ENCODE peak calls at places on chromosomes 3 and 15, in nine cellular contexts. U is substantia nigra; F is nephron progenitor cell; N is hepatocyte; S is T-helper 1 cell; V is activated naive CD4-positive, alpha-beta T cell treated with anti-CD3 and anti-CD28 coated beads for 36 hours; L is adipocyte; R is AG04450; O is ACHN. H is an unnamed sample.

GRCh38 chr3:14143271-14143605 is 18.4 kb downstream of the TMEM43 start:
- DNase-seq in U (no peak), F (no peak), N (no peak), S (no peak), V (no peak), L (peak; percentile 66), R (no peak), O (no peak), H (no peak)

GRCh38 chr3:156675744-156676466 is 1.5 kb downstream of the TIPARP start:
- DNase-seq in U (no peak), F (peak; percentile 18), N (peak; percentile 79), S (peak; percentile 10), V (peak; percentile 56), L (peak; percentile 93), R (peak; percentile 55), O (peak; percentile 83), H (peak; percentile 69)

GRCh38 chr3:66472313-66473134 is 28.3 kb downstream of the LRIG1 start:
- DNase-seq in U (no peak), F (no peak), N (peak; percentile 48), S (no peak), V (peak; percentile 77), L (peak; percentile 50), R (no peak), O (peak; percentile 43), H (no peak)

GRCh38 chr15:62848631-62849050 is 193.9 kb upstream of the TPM1 start:
- DNase-seq in U (no peak), F (no peak), N (no peak), S (no peak), V (no peak), L (peak; percentile 36), R (no peak), O (peak; percentile 19), H (no peak)

GRCh38 chr15:51093865-51094605 is 671 bp downstream of the TNFAIP8L3 start:
- DNase-seq in U (no peak), F (peak; percentile 46), N (peak; percentile 46), S (no peak), V (peak; percentile 35), L (peak; percentile 50), R (no peak), O (no peak), H (no peak)

GRCh38 chr3:49803464-49804140 is 541 bp downstream of the INKA1 start:
- DNase-seq in U (no peak), F (peak; percentile 71), N (peak; percentile 71), S (peak; percentile 48), V (peak; percentile 44), L (peak; percentile 88), R (no peak), O (no peak), H (no peak)

GRCh38 chr3:169661567-169662214 is 1.8 kb downstream of the MECOM start:
- DNase-seq in U (no peak), F (peak; percentile 56), N (peak; percentile 64), S (no peak), V (no peak), L (peak; percentile 79), R (no peak), O (peak; percentile 40), H (no peak)

GRCh38 chr3:42092006-42092405 is 849 bp downstream of the TRAK1 start:
- DNase-seq in U (no peak), F (no peak), N (no peak), S (no peak), V (no peak), L (no peak), R (no peak), O (no peak), H (no peak)

GRCh38 chr3:161305095-161305991 is 66.0 kb downstream of the SPTSSB start:
- DNase-seq in U (no peak), F (no peak), N (peak; percentile 25), S (no peak), V (peak; percentile 12), L (peak; percentile 65), R (peak; percentile 1), O (peak; percentile 14), H (peak; percentile 10)

GRCh38 chr3:33218446-33219174 is at the start of gene SUSD5:
- DNase-seq in U (no peak), F (peak; percentile 75), N (peak; percentile 38), S (no peak), V (no peak), L (peak; percentile 79), R (no peak), O (peak; percentile 22), H (no peak)

GRCh38 chr3:149506540-149506939 is 32.0 kb downstream of the TM4SF4 start:
- DNase-seq in U (no peak), F (no peak), N (no peak), S (no peak), V (no peak), L (peak; percentile 34), R (no peak), O (no peak), H (no peak)

GRCh38 chr15:87577336-87577735 is 679.2 kb downstream of the NTRK3 start:
- DNase-seq in U (no peak), F (no peak), N (no peak), S (no peak), V (no peak), L (no peak), R (no peak), O (no peak), H (no peak)